ENCODE peak calls at places on chromosomes 2 and 18, in four cellular contexts. P, L, J and T are unnamed samples.

GRCh38 chr18:63306249-63306648 is 13.3 kb downstream of the BCL2 start:
- DNase-seq in P (no peak), L (no peak), J (no peak), T (no peak)

GRCh38 chr2:196200557-196200956 is 29.2 kb upstream of the STK17B start:
- DNase-seq in P (no peak), L (no peak), J (no peak), T (peak; percentile 48)

GRCh38 chr2:152740743-152741328 is 22.4 kb downstream of the ARL6IP6 start:
- DNase-seq in P (peak; percentile 20), L (no peak), J (no peak), T (peak; percentile 49)

GRCh38 chr18:10162340-10162739 is 248.5 kb downstream of the VAPA start:
- DNase-seq in P (no peak), L (no peak), J (no peak), T (no peak)

GRCh38 chr2:224357098-224357901 is 44.6 kb downstream of the FAM124B start:
- DNase-seq in P (peak; percentile 64), L (peak; percentile 26), J (peak; percentile 67), T (peak; percentile 74)

GRCh38 chr2:204900487-204900886 is 355.2 kb downstream of the PARD3B start:
- DNase-seq in P (no peak), L (no peak), J (no peak), T (no peak)

GRCh38 chr2:175931751-175932295 is 70.2 kb downstream of the LNPK start:
- DNase-seq in P (no peak), L (no peak), J (no peak), T (no peak)

GRCh38 chr2:47310801-47311560 is 92.0 kb upstream of the MSH2 start:
- DNase-seq in P (peak; percentile 53), L (peak; percentile 37), J (no peak), T (no peak)

GRCh38 chr2:3169106-3169870 is 208.3 kb downstream of the EIPR1 start:
- DNase-seq in P (no peak), L (no peak), J (no peak), T (no peak)

GRCh38 chr2:177784449-177784845 is 288.1 kb downstream of the PDE11A start:
- DNase-seq in P (no peak), L (no peak), J (no peak), T (no peak)

GRCh38 chr2:224584768-224585204 is 377 bp downstream of the CUL3 start:
- DNase-seq in P (peak; percentile 70), L (no peak), J (peak; percentile 60), T (peak; percentile 64)

GRCh38 chr2:230076819-230077218 is 8.1 kb upstream of the SLC16A14 start:
- DNase-seq in P (no peak), L (no peak), J (no peak), T (no peak)

GRCh38 chr18:23071285-23071684 is 64.0 kb upstream of the CABLES1 start:
- DNase-seq in P (no peak), L (peak; percentile 83), J (no peak), T (peak; percentile 74)

GRCh38 chr2:227796044-227796780 is 17.4 kb upstream of the CCL20 start:
- DNase-seq in P (no peak), L (no peak), J (no peak), T (no peak)

GRCh38 chr2:241068942-241069810 is 32.9 kb downstream of the MTERF4 start:
- DNase-seq in P (no peak), L (no peak), J (no peak), T (no peak)

GRCh38 chr2:182666674-182667320 is 49.3 kb upstream of the DNAJC10 start:
- DNase-seq in P (peak; percentile 39), L (no peak), J (no peak), T (peak; percentile 41)
- TF ChIP-seq CTCF in P (peak; percentile 67), L (peak; percentile 27), J (peak; percentile 55), T (peak; percentile 49)

DNA sequence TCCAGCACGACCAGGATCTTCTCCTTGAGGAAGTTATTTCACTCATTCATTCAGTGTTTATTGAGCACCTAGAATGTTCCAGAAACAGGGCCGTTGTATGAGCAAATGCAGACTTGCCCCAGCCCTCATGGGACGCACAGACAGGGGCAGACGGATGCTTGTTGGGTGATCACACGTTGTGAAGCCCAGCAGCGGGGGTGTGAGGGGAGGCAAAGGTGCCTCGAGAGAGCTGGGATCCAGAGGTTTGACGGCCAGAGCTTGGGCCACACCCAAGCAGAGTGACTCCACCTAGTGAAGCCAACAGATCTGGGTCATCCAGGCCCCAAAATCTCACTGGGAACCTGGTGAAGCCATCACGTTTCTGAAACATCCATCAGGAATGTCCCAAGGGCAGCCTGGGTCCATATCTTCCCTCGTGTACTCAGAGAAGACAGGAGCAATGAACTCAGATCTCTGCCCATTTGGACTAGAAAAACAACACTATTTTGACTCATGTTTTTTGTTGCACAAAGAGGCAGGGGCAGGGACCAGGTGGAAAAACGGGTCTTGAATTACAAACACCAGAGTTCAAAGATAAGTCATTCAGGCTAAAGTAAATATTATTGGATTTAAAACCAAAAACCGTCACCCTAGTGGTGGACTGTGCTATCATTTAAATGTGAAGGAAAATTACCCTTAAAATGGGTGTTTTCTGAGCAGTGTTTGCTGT is 54.9 kb upstream of the RBM44 start:
- DNase-seq in P (no peak), L (no peak), J (no peak), T (no peak)
- TF ChIP-seq CTCF in P (no peak), L (no peak), J (no peak), T (no peak)

GRCh38 chr2:182611009-182611408 is 105.0 kb upstream of the DNAJC10 start:
- DNase-seq in P (no peak), L (no peak), J (no peak), T (no peak)
- TF ChIP-seq CTCF in P (no peak), L (no peak), J (no peak), T (no peak)

DNA sequence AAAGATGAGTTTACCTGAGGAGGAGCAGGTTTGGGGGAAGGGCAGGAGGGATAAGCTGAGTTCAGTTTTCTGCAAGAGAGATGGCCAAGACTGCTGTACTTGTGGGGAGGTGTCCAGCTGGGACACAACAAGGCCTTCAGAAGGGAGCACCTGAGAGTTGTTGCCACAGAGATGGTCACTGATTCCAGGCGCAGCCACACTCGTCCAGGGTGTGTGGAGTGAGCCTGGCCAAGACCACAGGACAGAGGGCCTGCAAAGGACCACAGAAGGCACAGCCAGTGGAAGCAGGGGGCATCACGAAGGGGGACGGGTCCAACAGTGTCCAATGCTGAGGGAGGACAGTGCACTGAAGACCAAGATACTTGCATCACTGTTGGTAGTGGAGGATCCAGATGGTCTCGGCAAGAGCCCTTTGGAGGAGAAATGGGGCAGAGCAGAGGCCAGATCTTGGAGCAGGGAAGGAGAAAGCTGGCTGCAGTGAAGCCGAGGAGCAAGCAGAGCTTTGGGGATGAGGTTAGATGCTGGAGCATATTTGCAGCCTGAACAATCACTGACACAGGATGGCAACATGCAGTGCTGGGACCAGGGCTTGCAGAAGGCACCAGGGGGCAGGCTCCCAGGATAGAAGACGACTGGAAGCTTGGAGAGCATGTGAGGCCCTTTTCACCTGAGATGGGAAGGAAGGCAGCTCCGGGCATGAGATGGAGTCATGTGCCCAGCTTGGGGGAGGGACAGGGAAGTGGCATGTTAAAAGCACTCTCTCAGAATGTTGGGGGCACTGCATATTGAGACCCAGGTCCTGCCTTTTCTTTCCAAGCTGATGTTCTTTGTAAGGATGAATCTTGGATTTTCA is 214.0 kb downstream of the CYP26B1 start:
- DNase-seq in P (no peak), L (no peak), J (no peak), T (peak; percentile 10)
- TF ChIP-seq CTCF in P (peak; percentile 14), L (no peak), J (no peak), T (no peak)

DNA sequence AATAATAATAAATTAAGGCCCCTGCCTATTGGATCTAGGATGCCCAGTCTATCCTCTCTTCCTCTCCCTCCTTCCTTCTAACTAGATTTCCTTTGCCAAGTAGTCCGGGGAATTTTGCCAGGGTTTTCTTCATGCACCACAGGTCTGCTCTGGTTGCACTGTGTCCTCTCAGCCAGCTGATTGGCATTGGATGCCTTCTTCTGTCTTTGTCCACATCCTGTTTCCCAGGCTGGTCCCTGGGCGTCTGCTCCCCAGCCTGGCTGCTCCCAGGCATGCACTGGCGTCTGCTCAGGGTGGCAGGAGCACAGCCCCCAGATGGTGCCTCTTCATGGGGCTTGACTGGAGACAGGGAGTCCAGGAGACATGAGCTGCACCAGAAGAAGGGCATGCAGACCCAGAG is 66.4 kb downstream of the GALR1 start:
- DNase-seq in P (no peak), L (no peak), J (no peak), T (no peak)
- TF ChIP-seq CTCF in P (no peak), L (no peak), J (no peak), T (no peak)

GRCh38 chr2:219142329-219142728 is 18.3 kb downstream of the NHEJ1 start:
- DNase-seq in P (no peak), L (no peak), J (no peak), T (no peak)
- TF ChIP-seq CTCF in P (no peak), L (no peak), J (no peak), T (no peak)

DNA sequence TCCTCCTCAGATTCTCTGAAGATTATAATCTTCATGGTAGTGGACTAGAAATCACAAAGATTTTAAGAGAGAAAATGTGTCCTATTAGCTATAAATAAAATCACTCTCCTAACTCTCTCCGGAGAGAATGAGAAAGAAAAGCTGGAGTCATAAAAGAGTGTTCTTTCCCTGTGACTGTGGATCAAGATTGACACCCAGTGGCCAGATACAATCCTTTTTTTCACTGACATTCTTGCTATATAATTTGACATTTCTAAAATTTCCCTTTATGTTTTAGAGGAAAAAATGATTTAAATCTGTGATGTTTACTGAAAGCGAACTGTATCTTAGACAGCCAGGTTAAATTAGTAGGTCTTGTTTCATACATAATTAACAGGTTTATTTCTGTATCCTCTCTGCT is 35.4 kb upstream of the LRP2 start:
- DNase-seq in P (peak; percentile 8), L (no peak), J (no peak), T (no peak)
- TF ChIP-seq CTCF in P (peak; percentile 58), L (no peak), J (no peak), T (peak; percentile 21)

DNA sequence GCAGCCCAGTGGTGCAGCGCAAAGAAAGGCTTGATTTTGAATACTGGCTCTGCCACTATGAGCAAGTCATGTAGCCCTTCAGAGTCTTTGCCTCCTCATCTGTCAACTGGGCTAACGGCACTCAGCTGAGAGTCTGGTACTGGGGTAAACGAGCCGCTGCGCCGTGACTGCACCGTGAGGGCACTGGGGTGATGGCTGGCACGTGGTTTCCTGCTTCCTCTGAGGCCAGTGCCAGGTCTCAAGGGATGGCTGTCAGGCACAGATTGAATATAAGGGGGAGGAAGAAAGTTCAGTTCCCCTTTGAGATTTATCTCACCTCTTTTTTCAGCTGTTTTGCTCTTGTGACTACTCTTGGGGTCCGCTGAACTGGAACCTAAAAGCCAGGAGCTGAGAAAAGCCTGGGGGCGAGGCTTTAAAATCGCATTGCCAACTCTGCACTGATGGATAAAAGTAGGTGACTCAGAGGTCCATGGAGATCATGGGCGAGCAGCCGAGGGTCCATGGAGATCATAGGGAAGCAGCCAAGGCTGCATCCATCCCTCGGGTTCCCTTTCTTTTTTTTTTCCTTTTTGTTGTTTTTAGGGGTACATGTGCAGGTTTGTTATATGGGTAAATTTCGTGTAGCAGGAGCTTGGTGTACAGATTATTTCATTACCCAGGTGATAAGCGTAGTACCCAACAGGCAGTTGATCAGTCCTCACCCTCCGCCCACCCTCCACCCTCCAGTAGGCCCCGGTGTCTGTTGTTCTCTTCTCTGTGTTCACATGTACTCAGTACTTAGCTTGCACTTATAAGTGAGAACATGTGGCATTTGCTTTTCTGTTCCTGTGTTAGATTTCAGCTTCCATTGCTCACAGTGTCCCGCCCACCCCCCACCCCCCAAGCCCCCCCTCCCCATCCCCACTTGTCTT is 114.3 kb downstream of the SPP2 start:
- DNase-seq in P (no peak), L (no peak), J (no peak), T (no peak)
- TF ChIP-seq CTCF in P (no peak), L (no peak), J (no peak), T (no peak)